ENCODE peak calls at places on chromosomes 4 and X, in five cellular contexts. V is left cardiac atrium, C is posterior cingulate gyrus, L is foreskin fibroblast, N is cardiac septum. A is an unnamed sample.

GRCh38 chr4:140152015-140152703 is 1.8 kb downstream of the MAML3 start:
- DNase-seq in V (peak; percentile 74), C (peak; percentile 42), L (peak; percentile 85), N (peak; percentile 90), A (peak; percentile 67)

GRCh38 chrX:32185160-32185559 is 1026.2 kb downstream of the DMD start:
- DNase-seq in N (no peak), L (no peak), C (no peak), V (no peak), A (no peak)

GRCh38 chrX:115539841-115540240 is 21.1 kb upstream of the PLS3 start:
- DNase-seq in N (no peak), V (no peak), L (no peak), C (no peak), A (no peak)

GRCh38 chr4:165524532-165525190 is 145.9 kb downstream of the CPE start:
- DNase-seq in V (no peak), C (no peak), N (no peak), L (no peak), A (no peak)

GRCh38 chr4:82851902-82852750 is 38.8 kb downstream of the SEC31A start:
- DNase-seq in L (peak; percentile 53), V (no peak), C (no peak), N (no peak), A (no peak)

GRCh38 chr4:152382057-152382785 is 153.7 kb downstream of the FBXW7 start:
- DNase-seq in L (no peak), C (no peak), N (no peak), V (no peak), A (no peak)

GRCh38 chr4:81839347-81840042 is 367.8 kb upstream of the RASGEF1B start:
- DNase-seq in L (no peak), C (no peak), N (no peak), V (no peak), A (no peak)

GRCh38 chr4:165715989-165716388 is 157.0 kb upstream of the TLL1 start:
- DNase-seq in N (no peak), L (no peak), V (no peak), C (no peak), A (no peak)

GRCh38 chrX:40617566-40617965 is 5.7 kb upstream of the MPC1L start:
- DNase-seq in V (no peak), N (no peak), C (no peak), L (no peak), A (no peak)

GRCh38 chr4:150070464-150071170 is 7.6 kb upstream of the DCLK2 start:
- DNase-seq in L (peak; percentile 67), N (no peak), C (no peak), V (no peak), A (no peak)

GRCh38 chrX:153828308-153828707 is 2.0 kb downstream of the PDZD4 start:
- DNase-seq in N (no peak), C (no peak), V (no peak), L (no peak), A (no peak)

GRCh38 chrX:55489315-55490009 is at the start of gene USP51:
- DNase-seq in L (peak; percentile 53), N (peak; percentile 77), V (peak; percentile 48), C (peak; percentile 28), A (no peak)

GRCh38 chr4:2141022-2141761 is 82.1 kb downstream of the NAT8L start:
- DNase-seq in C (no peak), N (no peak), V (no peak), L (no peak), A (no peak)

GRCh38 chrX:18534949-18535348 is 109.5 kb downstream of the CDKL5 start:
- DNase-seq in V (no peak), C (no peak), N (no peak), L (no peak), A (no peak)

GRCh38 chrX:2478546-2479419 is 22.0 kb downstream of the DHRSX start:
- DNase-seq in N (peak; percentile 65), V (no peak), C (no peak), L (no peak), A (no peak)

GRCh38 chr4:30953799-30954198 is 233.6 kb downstream of the PCDH7 start:
- DNase-seq in L (no peak), N (no peak), C (no peak), V (no peak), A (no peak)

GRCh38 chrX:39883664-39884063 is 214.1 kb downstream of the BCOR start:
- DNase-seq in N (no peak), C (no peak), V (no peak), L (no peak), A (no peak)

GRCh38 chr4:124070688-124071484 is 641.6 kb downstream of the ANKRD50 start:
- DNase-seq in L (no peak), N (no peak), V (no peak), C (no peak), A (no peak)

GRCh38 chr4:138118270-138118669 is 123.9 kb downstream of the SLC7A11 start:
- DNase-seq in N (no peak), C (no peak), L (no peak), V (no peak), A (no peak)

GRCh38 chr4:90503677-90504076 is 376.5 kb downstream of the CCSER1 start:
- DNase-seq in N (no peak), C (no peak), L (no peak), V (no peak), A (no peak)

GRCh38 chr4:57147335-57148060 is 37.3 kb upstream of the IGFBP7 start:
- DNase-seq in L (peak; percentile 67), N (no peak), V (no peak), C (no peak), A (no peak)

GRCh38 chrX:17617794-17618193 is 119.5 kb upstream of the SCML1 start:
- DNase-seq in L (peak; percentile 24), N (no peak), C (no peak), V (no peak), A (no peak)

GRCh38 chrX:6526564-6526963 is 8.4 kb downstream of the VCX3A start:
- DNase-seq in V (no peak), L (no peak), C (no peak), N (no peak), A (no peak)

GRCh38 chrX:5644786-5645185 is 583.9 kb downstream of the NLGN4X start:
- DNase-seq in C (no peak), N (no peak), L (no peak), V (no peak), A (no peak)

GRCh38 chrX:10579753-10580060 is 40.7 kb downstream of the MID1 start:
- DNase-seq in N (no peak), L (peak; percentile 57), V (no peak), C (no peak), A (no peak)

A was measured in NCI-H524.